ENCODE peak calls at places on chromosome 9, in six cellular contexts. O is mesendoderm; W is PC-3; U is CD8-positive, alpha-beta memory T cell; Y is H1; N is H9. L is an unnamed sample.

GRCh38 chr9:134071149-134071548 is 3.3 kb upstream of the BRD3 start:
- DNase-seq in N (no peak), Y (no peak), W (no peak), U (no peak), O (no peak), L (no peak)

GRCh38 chr9:109417585-109418544 is 80.2 kb downstream of the PTPN3 start:
- DNase-seq in O (no peak), U (no peak), W (no peak), Y (no peak), N (no peak), L (no peak)

GRCh38 chr9:81414836-81415235 is 274.5 kb downstream of the TLE1 start:
- DNase-seq in Y (no peak), U (no peak), O (no peak), W (peak; percentile 42), N (no peak), L (no peak)

GRCh38 chr9:107067715-107068416 is 204.9 kb downstream of the ZNF462 start:
- DNase-seq in O (no peak), Y (no peak), U (no peak), N (no peak), W (no peak), L (no peak)

GRCh38 chr9:68546596-68547390 is 6.1 kb upstream of the TMEM252 start:
- DNase-seq in O (no peak), U (no peak), N (no peak), Y (no peak), W (no peak), L (no peak)

GRCh38 chr9:101094686-101095085 is 66.2 kb downstream of the PLPPR1 start:
- DNase-seq in U (no peak), W (no peak), O (peak; percentile 44), N (no peak), Y (no peak), L (no peak)

GRCh38 chr9:82797539-82797938 is 265.4 kb downstream of the RASEF start:
- DNase-seq in U (no peak), Y (no peak), W (no peak), N (no peak), O (no peak), L (no peak)

GRCh38 chr9:124077915-124078572 is 66.5 kb downstream of the LHX2 start:
- DNase-seq in O (peak; percentile 81), Y (no peak), N (no peak), U (no peak), W (peak; percentile 88), L (no peak)

GRCh38 chr9:127531676-127532075 is 80.4 kb downstream of the LRSAM1 start:
- DNase-seq in W (no peak), N (no peak), U (no peak), O (peak; percentile 65), Y (no peak), L (no peak)

GRCh38 chr9:127971357-127972315 is 9.2 kb downstream of the EEIG1 start:
- DNase-seq in N (no peak), W (no peak), Y (no peak), U (peak; percentile 42), O (peak; percentile 58), L (no peak)

GRCh38 chr9:117013596-117013995 is 326.5 kb downstream of the TRIM32 start:
- DNase-seq in N (no peak), O (no peak), U (no peak), W (no peak), Y (no peak), L (no peak)

GRCh38 chr9:95073042-95073607 is 244.4 kb downstream of the FANCC start:
- DNase-seq in O (peak; percentile 78), N (peak; percentile 73), W (peak; percentile 29), U (no peak), Y (no peak), L (no peak)

GRCh38 chr9:114223564-114224246 is 68.4 kb downstream of the COL27A1 start:
- DNase-seq in Y (no peak), U (no peak), N (no peak), W (peak; percentile 84), O (peak; percentile 77), L (no peak)

GRCh38 chr9:134709512-134710270 is 68.1 kb downstream of the COL5A1 start:
- DNase-seq in U (no peak), Y (no peak), O (peak; percentile 62), N (no peak), W (no peak), L (no peak)

GRCh38 chr9:116736406-116736805 is 49.3 kb downstream of the TRIM32 start:
- DNase-seq in O (no peak), W (no peak), U (no peak), Y (no peak), N (no peak), L (no peak)

GRCh38 chr9:91847576-91847975 is 102.5 kb downstream of the ROR2 start:
- DNase-seq in N (no peak), Y (no peak), W (no peak), U (no peak), O (no peak), L (no peak)

GRCh38 chr9:122389799-122390481 is 19.1 kb downstream of the PTGS1 start:
- DNase-seq in U (no peak), O (no peak), N (peak; percentile 49), W (peak; percentile 47), Y (no peak), L (no peak)

GRCh38 chr9:4865685-4866084 is 72.9 kb downstream of the RCL1 start:
- DNase-seq in O (no peak), Y (no peak), W (no peak), U (no peak), N (no peak), L (no peak)

GRCh38 chr9:137026384-137026783 is 1.7 kb downstream of the ABCA2 start:
- DNase-seq in W (no peak), O (no peak), N (no peak), Y (no peak), U (no peak), L (no peak)
- H3K4me1 ChIP-seq in W (peaks cover 17% of the 10 kb centered on the region), O (no peaks in the 10 kb centered on the region), N (no peaks in the 10 kb centered on the region), Y (peaks cover 6% of the 10 kb centered on the region), U (peaks cover 42% of the 10 kb centered on the region), L (peaks cover 52% of the 10 kb centered on the region)

GRCh38 chr9:97742545-97742944 is 45.4 kb upstream of the XPA start:
- DNase-seq in U (no peak), N (no peak), Y (no peak), O (no peak), W (no peak), L (no peak)
- H3K27me3 ChIP-seq in U (peaks cover 10% of the 10 kb centered on the region), N (no peaks in the 10 kb centered on the region), Y (peaks cover 19% of the 10 kb centered on the region), O (no peaks in the 10 kb centered on the region), W (no peaks in the 10 kb centered on the region), L (peaks cover 13% of the 10 kb centered on the region)

DNA sequence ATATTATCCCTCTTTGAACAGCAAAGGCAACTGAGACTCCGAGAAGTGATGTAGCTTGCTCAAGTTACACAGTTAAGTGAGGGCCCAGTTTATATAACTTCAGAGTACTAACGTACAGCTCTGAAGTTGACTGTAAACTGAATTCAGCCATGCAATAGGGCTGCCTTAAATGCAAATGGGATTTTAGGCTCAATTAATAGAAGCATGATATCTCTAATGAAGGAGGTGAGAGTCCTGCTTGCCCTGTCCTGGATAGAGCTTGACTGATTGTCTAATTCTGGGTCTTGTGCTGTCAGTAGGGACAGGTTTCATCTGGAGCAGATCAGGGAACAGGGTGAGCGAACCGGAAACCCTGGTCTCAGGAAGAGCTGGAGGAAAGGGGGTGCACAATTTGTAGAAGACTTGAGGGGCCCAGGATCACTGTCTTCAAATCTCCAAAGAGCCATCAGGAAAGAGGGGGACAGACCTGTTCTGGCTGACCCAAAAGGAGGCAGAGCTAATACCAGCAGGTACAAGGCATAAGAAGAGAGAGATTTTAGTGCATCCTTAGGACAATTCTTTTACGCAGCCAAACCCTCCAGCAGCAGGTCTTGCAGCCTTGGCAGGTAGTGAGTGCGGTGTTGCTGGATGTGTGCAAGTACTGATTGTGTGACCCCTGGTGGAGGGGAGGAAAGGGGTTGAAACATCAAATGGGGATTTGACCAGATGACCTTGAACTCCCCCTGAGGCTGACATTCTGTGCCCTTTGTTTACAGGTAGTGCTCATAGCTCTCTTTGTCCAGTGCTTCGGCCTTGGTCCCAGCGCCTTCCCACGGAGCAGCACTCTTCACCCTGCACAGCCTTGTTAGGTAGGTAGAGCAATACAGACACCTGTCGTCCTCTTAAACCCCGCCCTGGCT is 13.0 kb downstream of the GSN start:
- DNase-seq in Y (no peak), U (no peak), W (no peak), N (no peak), O (no peak), L (no peak)
- H3K27ac ChIP-seq in Y (no peak overlapping the region), U (no peak overlapping the region), W (peak overlapping the region; percentile 96), N (no peak overlapping the region), O (no peak overlapping the region), L (no peak overlapping the region)

DNA sequence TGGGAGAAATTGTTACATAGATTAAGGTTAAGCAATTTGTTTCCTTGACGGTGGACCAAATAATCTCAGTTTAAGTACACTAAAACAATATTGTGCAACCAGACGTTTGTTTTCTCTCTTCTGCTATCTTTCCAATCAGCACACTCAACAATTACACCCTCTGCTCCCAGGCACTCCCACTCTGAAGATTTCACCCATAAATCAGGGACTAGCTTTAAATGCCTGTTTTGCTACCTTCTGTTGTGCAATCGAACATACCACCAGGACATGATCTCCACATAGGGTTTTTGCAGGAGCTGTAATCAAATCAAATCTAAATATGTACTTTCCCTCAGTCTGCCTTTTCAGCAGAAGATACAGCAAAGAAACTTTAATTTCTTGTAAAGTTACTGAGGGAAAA is 405.8 kb upstream of the TLE4 start:
- DNase-seq in W (peak; percentile 36), Y (no peak), O (no peak), U (no peak), N (no peak), L (no peak)
- H3K4me1 ChIP-seq in W (peaks cover 19% of the 10 kb centered on the region), Y (no peaks in the 10 kb centered on the region), O (no peaks in the 10 kb centered on the region), U (no peaks in the 10 kb centered on the region), N (no peaks in the 10 kb centered on the region), L (no peaks in the 10 kb centered on the region)

GRCh38 chr9:93959739-93960154 is 4.6 kb upstream of the BARX1 start:
- DNase-seq in W (no peak), Y (no peak), N (no peak), O (no peak), U (no peak), L (no peak)

GRCh38 chr9:93962041-93962440 is 6.9 kb upstream of the BARX1 start:
- DNase-seq in N (no peak), U (no peak), O (no peak), W (no peak), Y (no peak), L (no peak)

GRCh38 chr9:93960221-93960970 is 5.2 kb upstream of the BARX1 start:
- DNase-seq in O (peak; percentile 67), W (peak; percentile 20), Y (no peak), N (peak; percentile 74), U (no peak), L (no peak)

GRCh38 chr9:93962561-93963440 is 7.6 kb upstream of the BARX1 start:
- DNase-seq in N (peak; percentile 72), Y (no peak), U (peak; percentile 63), O (peak; percentile 80), W (peak; percentile 82), L (peak; percentile 76)

DNA sequence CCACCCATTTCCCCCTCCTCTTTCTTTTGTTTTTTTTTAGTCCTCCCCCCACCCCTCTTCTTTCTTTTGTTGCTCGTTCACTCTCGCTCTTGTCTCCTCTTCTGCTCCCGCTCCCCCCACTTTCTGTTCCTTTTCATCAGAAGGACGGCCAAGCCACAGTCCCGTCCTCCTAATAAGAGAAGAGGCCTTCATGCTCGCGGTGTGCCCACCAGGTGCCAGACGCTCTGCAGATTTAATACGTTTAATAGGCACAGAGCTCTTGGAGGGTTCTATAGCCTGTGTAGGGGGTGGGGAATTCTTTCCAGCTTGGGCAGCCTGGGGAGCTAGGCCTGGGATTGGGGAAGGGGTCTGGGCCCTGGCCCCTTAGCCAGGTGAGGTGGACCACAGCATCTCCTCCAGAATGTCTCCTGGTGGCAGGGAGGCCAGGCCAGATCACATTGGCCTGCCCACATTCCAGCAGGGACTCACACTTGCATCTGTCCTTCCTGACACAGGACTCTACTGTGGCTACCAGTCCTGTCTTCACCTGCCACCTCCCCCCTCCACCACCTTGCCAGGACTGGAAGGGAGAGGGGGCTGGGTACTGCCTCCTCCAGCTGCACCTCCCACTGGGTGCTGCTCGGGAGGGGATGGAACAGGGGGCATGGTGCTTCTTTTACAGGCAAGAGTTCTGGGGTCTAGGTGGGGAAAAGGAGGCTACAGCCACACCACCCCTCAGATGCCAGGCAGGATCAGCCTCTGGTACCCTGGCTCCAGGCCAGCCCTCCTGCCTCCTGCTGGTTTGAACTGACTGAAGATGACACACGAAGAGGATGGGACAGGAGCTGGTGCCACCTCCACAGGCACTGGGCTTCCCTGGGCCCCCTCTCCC is 6.1 kb upstream of the BARX1 start:
- DNase-seq in N (no peak), Y (no peak), W (no peak), U (no peak), O (no peak), L (no peak)
- H3K27me3 ChIP-seq in N (peaks cover 57% of the 10 kb centered on the region), Y (peaks cover 62% of the 10 kb centered on the region), W (no peaks in the 10 kb centered on the region), U (peaks cover 39% of the 10 kb centered on the region), O (peaks cover 56% of the 10 kb centered on the region), L (peaks cover 41% of the 10 kb centered on the region)